ENCODE peak calls at places on chromosome 6, in seven cellular contexts. R, U, T, W, Q, O and Z are unnamed samples.
A peak's percentile ranks its signal among the peaks of the same experiment; 100 is the strongest.

GRCh38 chr6:165580139-165580538 is 82.9 kb downstream of the PDE10A start:
- DNase-seq in R (no peak), U (no peak), T (no peak), W (no peak), Q (no peak), O (no peak), Z (no peak)

GRCh38 chr6:28606424-28607391 is 81.0 kb downstream of the GPX5 start:
- DNase-seq in R (no peak), U (no peak), T (peak; percentile 91), W (peak; percentile 58), Q (no peak), O (no peak), Z (no peak)

GRCh38 chr6:71289039-71289801 is 609 bp downstream of the OGFRL1 start:
- DNase-seq in R (peak; percentile 37), U (peak; percentile 65), T (peak; percentile 20), W (peak; percentile 73), Q (no peak), O (peak; percentile 73), Z (peak; percentile 94)

GRCh38 chr6:108715832-108716231 is 132.4 kb upstream of the ARMC2 start:
- DNase-seq in R (no peak), U (no peak), T (no peak), W (no peak), Q (no peak), O (no peak), Z (no peak)

GRCh38 chr6:111802720-111803119 is 70.5 kb downstream of the FYN start:
- DNase-seq in R (no peak), U (no peak), T (no peak), W (no peak), Q (no peak), O (no peak), Z (no peak)

GRCh38 chr6:159821111-159821510 is 21.0 kb downstream of the PNLDC1 start:
- DNase-seq in R (no peak), U (no peak), T (no peak), W (no peak), Q (no peak), O (no peak), Z (peak; percentile 64)

GRCh38 chr6:786946-787763 is 94.2 kb upstream of the EXOC2 start:
- DNase-seq in R (no peak), U (no peak), T (peak; percentile 26), W (no peak), Q (no peak), O (no peak), Z (no peak)

GRCh38 chr6:18186033-18186432 is 30.8 kb downstream of the KDM1B start:
- DNase-seq in R (no peak), U (no peak), T (no peak), W (no peak), Q (no peak), O (no peak), Z (no peak)

GRCh38 chr6:137120748-137121147 is 52.7 kb downstream of the IL22RA2 start:
- DNase-seq in R (no peak), U (no peak), T (no peak), W (no peak), Q (no peak), O (no peak), Z (no peak)

GRCh38 chr6:85403331-85404015 is 46.4 kb upstream of the NT5E start:
- DNase-seq in R (no peak), U (no peak), T (peak; percentile 50), W (no peak), Q (no peak), O (no peak), Z (no peak)

GRCh38 chr6:85401186-85402062 is 48.5 kb upstream of the NT5E start:
- DNase-seq in R (no peak), U (no peak), T (no peak), W (no peak), Q (no peak), O (no peak), Z (no peak)

GRCh38 chr6:85402922-85403321 is 47.0 kb upstream of the NT5E start:
- DNase-seq in R (no peak), U (no peak), T (no peak), W (no peak), Q (no peak), O (no peak), Z (no peak)

GRCh38 chr6:85400331-85400730 is 49.6 kb upstream of the NT5E start:
- DNase-seq in R (no peak), U (no peak), T (no peak), W (no peak), Q (no peak), O (no peak), Z (no peak)

GRCh38 chr6:85402071-85402470 is 47.8 kb upstream of the NT5E start:
- DNase-seq in R (no peak), U (no peak), T (no peak), W (no peak), Q (no peak), O (no peak), Z (no peak)
- H3K4me3 ChIP-seq in R (no peak overlapping the region), U (no peak overlapping the region), T (no peak overlapping the region), W (no peak overlapping the region), Q (no peak overlapping the region), O (no peak overlapping the region), Z (no peak overlapping the region)

GRCh38 chr6:158028876-158029275 is 47.2 kb downstream of the SYNJ2 start:
- DNase-seq in R (no peak), U (no peak), T (no peak), W (peak; percentile 37), Q (no peak), O (no peak), Z (peak; percentile 62)
- H3K27ac ChIP-seq in R (no peak overlapping the region), U (no peak overlapping the region), T (peak overlapping the region; percentile 87), W (no peak overlapping the region), Q (no peak overlapping the region), O (no peak overlapping the region), Z (no peak overlapping the region)

DNA sequence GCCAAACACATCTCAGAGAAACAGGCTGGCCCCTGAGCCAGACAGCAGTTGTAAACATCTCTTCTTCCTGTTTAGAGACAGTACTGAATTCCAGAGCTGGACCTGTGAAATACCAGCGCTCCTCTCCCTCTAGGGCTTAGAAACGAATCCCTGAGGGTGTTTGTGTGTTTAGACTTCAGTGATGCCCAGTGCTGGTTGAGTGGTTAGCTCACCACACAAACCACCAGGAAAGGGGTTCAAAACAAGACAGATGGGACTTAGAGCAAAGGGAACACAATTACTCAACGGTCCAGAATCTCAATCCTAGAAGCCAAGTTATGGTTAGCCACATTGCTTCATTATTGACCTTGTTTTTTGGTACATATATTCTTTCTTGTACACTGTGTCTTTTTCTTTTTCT is 108.7 kb upstream of the TMEM170B start:
- DNase-seq in R (no peak), U (no peak), T (peak; percentile 51), W (no peak), Q (no peak), O (no peak), Z (no peak)
- H3K4me1 ChIP-seq in R (no peaks in the 10 kb centered on the region), U (peaks cover 20% of the 10 kb centered on the region), T (peaks cover 91% of the 10 kb centered on the region), W (peaks cover 10% of the 10 kb centered on the region), Q (no peaks in the 10 kb centered on the region), O (peaks cover 20% of the 10 kb centered on the region), Z (peaks cover 49% of the 10 kb centered on the region)

DNA sequence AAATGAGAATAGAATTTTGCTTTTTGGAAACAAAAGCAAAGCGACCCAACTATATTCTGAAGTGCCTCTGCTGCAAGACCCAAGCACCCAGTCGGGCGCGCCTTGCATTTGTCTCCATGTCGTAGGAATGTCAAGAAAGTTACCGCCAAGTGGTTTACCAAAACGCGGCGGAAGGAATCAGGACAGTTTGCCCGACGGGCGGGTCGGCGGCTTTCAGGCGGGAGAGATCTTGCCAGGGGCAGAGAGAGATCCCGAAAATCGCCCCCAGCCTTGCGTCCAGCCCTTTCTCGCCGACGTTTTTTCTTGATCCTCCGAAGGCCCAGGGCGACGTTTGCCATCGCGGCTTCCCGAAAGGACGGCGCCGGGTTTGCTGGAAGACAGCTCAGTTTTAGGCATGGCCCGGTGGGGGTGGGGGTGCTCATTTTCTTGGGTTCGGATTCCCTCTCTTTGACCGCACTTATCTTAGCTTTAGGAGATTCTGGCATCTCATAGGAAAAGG is 3.9 kb upstream of the LIN28B start:
- DNase-seq in R (no peak), U (no peak), T (no peak), W (no peak), Q (no peak), O (peak; percentile 32), Z (no peak)
- H3K4me3 ChIP-seq in R (no peak overlapping the region), U (no peak overlapping the region), T (no peak overlapping the region), W (no peak overlapping the region), Q (no peak overlapping the region), O (no peak overlapping the region), Z (no peak overlapping the region)

GRCh38 chr6:24950210-24950941 is 14.6 kb upstream of the RIPOR2 start:
- DNase-seq in R (no peak), U (no peak), T (no peak), W (no peak), Q (no peak), O (no peak), Z (no peak)
- H3K27ac ChIP-seq in R (no peak overlapping the region), U (no peak overlapping the region), T (no peak overlapping the region), W (no peak overlapping the region), Q (peak overlapping the region; percentile 71), O (no peak overlapping the region), Z (peak overlapping the region; percentile 87)

DNA sequence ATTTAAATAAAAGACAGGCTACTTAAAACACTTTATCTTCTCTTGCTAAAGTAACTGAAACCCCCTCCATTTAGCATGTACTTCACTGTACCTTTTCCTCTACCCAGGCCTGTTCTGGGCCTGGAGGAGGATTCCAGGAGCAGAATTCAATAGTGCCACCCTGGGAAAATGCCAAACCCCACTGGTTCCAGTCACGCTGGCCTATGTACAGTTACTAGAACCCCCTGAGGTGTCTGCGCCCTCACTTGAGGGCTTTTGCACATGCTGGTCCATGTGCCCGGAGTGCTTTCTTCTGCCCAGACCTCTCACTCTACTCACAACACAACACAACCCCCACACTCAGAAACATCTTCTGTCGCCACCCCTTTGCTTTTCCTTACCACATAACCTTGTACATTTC is 45.5 kb downstream of the TRAM2 start:
- DNase-seq in R (no peak), U (no peak), T (no peak), W (no peak), Q (no peak), O (no peak), Z (no peak)
- H3K4me1 ChIP-seq in R (no peaks in the 10 kb centered on the region), U (no peaks in the 10 kb centered on the region), T (no peaks in the 10 kb centered on the region), W (peaks cover 4% of the 10 kb centered on the region), Q (no peaks in the 10 kb centered on the region), O (no peaks in the 10 kb centered on the region), Z (peaks cover 18% of the 10 kb centered on the region)